ENCODE peak calls at places on chromosomes 5 and 9, in eight cellular contexts. P, C, Y, U, V, J, R and L are unnamed samples.

GRCh38 chr9:38079410-38080105 is 10.5 kb upstream of the SHB start:
- DNase-seq in C (no peak), P (peak; percentile 61), V (no peak), J (no peak), Y (peak; percentile 52), R (no peak), U (no peak), L (no peak)

GRCh38 chr5:21774281-21774680 is 1078.9 kb downstream of the CDH12 start:
- DNase-seq in J (no peak), P (no peak), C (no peak), Y (no peak), V (no peak), R (no peak), U (no peak), L (no peak)

GRCh38 chr5:35618791-35619190 is 1.1 kb downstream of the SPEF2 start:
- DNase-seq in P (no peak), U (no peak), C (no peak), R (no peak), J (no peak), Y (no peak), V (no peak), L (no peak)

GRCh38 chr5:115601709-115602584 is at the start of gene TICAM2:
- DNase-seq in V (peak; percentile 76), R (peak; percentile 25), P (peak; percentile 74), J (peak; percentile 67), Y (peak; percentile 87), C (peak; percentile 80), U (peak; percentile 93), L (peak; percentile 49)

GRCh38 chr9:6926436-6926835 is 168.7 kb downstream of the KDM4C start:
- DNase-seq in J (no peak), V (no peak), R (no peak), U (no peak), Y (no peak), C (no peak), P (no peak), L (no peak)

GRCh38 chr5:33997331-33997983 is 10.4 kb downstream of the AMACR start:
- DNase-seq in V (peak; percentile 62), R (no peak), C (peak; percentile 59), U (peak; percentile 58), Y (peak; percentile 78), P (peak; percentile 88), J (peak; percentile 38), L (peak; percentile 49)

GRCh38 chr5:153157156-153157555 is 333.3 kb upstream of the GRIA1 start:
- DNase-seq in J (no peak), Y (no peak), V (no peak), R (no peak), P (no peak), U (no peak), C (no peak), L (no peak)

GRCh38 chr9:92463989-92464388 is 18.3 kb downstream of the ASPN start:
- DNase-seq in P (peak; percentile 79), C (no peak), J (no peak), R (no peak), V (peak; percentile 65), Y (no peak), U (no peak), L (no peak)

GRCh38 chr5:77163453-77163852 is 47.0 kb upstream of the PDE8B start:
- DNase-seq in R (no peak), P (no peak), C (no peak), J (no peak), Y (no peak), U (no peak), V (no peak), L (no peak)

GRCh38 chr5:155114655-155115054 is 101.1 kb downstream of the KIF4B start:
- DNase-seq in Y (peak; percentile 60), U (peak; percentile 79), V (no peak), R (no peak), J (no peak), P (no peak), C (no peak), L (no peak)

GRCh38 chr5:149940077-149940574 is 4.5 kb downstream of the PDE6A start:
- DNase-seq in U (no peak), V (no peak), C (no peak), Y (no peak), R (no peak), P (peak; percentile 87), J (no peak), L (no peak)

GRCh38 chr5:74493426-74493825 is 147.1 kb downstream of the ENC1 start:
- DNase-seq in P (no peak), V (no peak), R (no peak), Y (no peak), C (no peak), U (no peak), J (no peak), L (no peak)

GRCh38 chr5:111135946-111136345 is 43.8 kb downstream of the WDR36 start:
- DNase-seq in R (no peak), U (no peak), P (peak; percentile 21), J (no peak), Y (no peak), C (no peak), V (peak; percentile 75), L (no peak)

GRCh38 chr9:3936520-3937235 is 363.2 kb downstream of the GLIS3 start:
- DNase-seq in P (peak; percentile 37), C (peak; percentile 82), V (no peak), Y (peak; percentile 60), U (peak; percentile 80), R (no peak), J (no peak), L (no peak)

DNA sequence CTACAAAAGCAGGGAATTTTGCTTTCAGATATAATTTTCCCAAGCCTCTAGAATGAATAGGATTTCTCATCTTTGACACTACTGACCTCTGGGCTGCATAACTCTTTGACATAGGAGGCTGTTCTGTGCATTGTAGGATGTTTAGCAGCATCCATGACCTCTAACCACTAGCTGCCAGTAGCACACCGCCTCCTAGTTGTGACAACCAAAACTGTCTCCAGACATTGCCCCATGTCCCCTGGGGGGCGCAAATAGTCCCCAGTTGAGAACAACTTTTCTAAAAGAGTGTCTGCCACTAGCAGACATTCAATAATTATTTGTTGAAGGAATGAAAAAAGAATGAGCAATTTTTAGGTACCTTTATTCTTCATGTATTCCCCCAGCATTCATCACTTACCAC is 51.8 kb downstream of the POU4F3 start:
- DNase-seq in R (no peak), V (no peak), P (no peak), U (no peak), J (peak; percentile 22), C (no peak), Y (no peak), L (peak; percentile 16)
- TF ChIP-seq CTCF in R (no peak), V (no peak), P (no peak), U (no peak), J (peak; percentile 37), C (no peak), Y (no peak), L (peak; percentile 24)

GRCh38 chr5:4570047-4571015 is 569.8 kb upstream of the ADAMTS16 start:
- DNase-seq in J (no peak), Y (no peak), V (no peak), R (no peak), U (no peak), P (no peak), C (no peak), L (no peak)
- TF ChIP-seq CTCF in J (no peak), Y (no peak), V (no peak), R (no peak), U (no peak), P (no peak), C (no peak), L (no peak)

GRCh38 chr9:95111716-95112115 is 205.8 kb downstream of the FANCC start:
- DNase-seq in Y (peak; percentile 26), U (no peak), R (no peak), J (no peak), V (no peak), P (no peak), C (no peak), L (no peak)

GRCh38 chr9:95112436-95113280 is 204.9 kb downstream of the FANCC start:
- DNase-seq in V (no peak), Y (peak; percentile 41), J (no peak), R (no peak), P (no peak), U (no peak), C (no peak), L (no peak)

GRCh38 chr9:95116820-95117204 is 200.7 kb downstream of the FANCC start:
- DNase-seq in Y (no peak), R (no peak), P (no peak), V (no peak), U (no peak), J (no peak), C (no peak), L (no peak)

GRCh38 chr9:95115104-95115503 is 202.4 kb downstream of the FANCC start:
- DNase-seq in P (no peak), J (no peak), Y (no peak), U (no peak), C (no peak), R (no peak), V (no peak), L (no peak)

DNA sequence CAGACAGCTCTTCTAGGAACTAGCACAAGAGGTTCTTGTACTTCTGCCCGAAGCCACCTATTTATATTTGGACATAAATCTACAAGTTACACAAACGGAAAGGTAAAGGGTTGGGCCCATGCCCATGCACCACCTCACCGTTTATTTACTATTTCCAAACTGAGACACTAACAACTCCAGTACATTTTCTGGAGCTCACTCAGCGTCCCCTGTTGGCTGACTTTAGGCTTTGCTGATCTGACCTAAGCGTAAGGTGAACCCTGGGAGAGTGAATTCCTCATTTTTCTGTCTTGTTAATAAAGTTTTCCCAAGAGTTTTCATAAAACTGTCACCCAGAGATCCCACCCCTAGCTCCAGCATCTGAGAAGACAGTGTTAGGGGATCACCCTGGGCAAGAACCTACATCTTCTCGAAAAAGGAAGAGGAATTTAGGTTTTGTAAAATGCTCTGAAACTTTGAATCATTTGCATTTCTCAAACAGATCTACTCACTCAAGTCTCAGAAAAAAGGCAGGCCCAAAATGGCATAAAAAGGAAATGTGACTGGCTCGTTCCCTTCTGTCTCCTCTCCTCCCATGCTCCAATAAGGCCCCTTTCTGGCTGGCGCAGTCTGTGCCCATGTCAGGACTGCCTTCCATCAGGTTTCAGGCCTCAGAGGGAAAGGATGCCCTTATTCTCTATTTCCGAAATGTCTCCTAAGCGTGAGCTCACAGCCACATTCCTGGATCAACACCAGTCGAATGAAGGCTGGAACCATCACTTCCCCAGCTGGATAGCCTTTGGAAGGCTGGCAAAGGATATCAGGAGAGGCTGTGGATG is 201.3 kb downstream of the FANCC start:
- DNase-seq in P (no peak), V (no peak), R (no peak), C (no peak), J (no peak), U (no peak), Y (no peak), L (no peak)
- TF ChIP-seq CTCF in P (peak; percentile 30), V (no peak), R (peak; percentile 44), C (peak; percentile 34), J (no peak), U (no peak), Y (no peak), L (no peak)

DNA sequence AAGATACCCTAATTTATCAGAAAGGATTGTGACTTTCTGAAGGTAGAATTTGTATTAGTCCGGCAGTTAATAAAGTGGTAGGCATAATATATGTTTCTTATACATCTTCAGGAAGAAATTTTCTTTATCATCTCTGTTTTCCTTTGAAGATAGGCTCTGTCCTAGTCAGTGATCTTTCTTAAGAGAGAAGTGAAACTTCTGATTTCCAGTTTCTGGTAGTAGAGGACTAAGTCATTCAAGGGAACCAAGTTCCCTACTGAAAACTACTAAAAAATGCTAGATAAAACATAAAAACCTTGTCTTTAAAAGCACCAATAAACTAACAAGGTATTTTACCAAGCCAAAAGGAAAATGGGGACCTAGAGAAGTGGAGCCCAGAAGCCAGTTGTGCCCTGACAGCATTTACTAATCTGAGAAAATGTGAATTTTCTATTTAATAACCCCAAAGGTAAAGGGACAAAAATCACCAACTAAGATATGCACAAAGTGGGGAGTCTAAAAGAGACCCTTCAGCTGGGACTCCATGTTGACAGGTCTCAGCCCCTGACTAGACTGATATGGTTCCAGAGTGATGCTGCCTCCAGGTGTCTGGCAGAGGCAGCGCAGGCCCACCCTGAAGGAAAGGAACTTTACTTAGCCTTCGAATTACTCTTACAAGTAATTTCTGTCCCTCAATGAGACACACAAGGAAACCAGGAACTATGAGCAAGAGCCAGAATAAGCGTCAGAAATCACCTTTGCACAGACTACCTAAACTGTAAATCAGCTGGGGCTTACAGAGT is 72.7 kb downstream of the FAM78A start:
- DNase-seq in J (no peak), R (no peak), C (no peak), P (no peak), U (no peak), V (no peak), Y (no peak), L (no peak)
- TF ChIP-seq CTCF in J (peak; percentile 23), R (no peak), C (no peak), P (no peak), U (no peak), V (no peak), Y (no peak), L (no peak)